ENCODE peak calls at places on chromosomes 11 and 22, in eight cellular contexts. J, M, O, N, T, Z, L and E are unnamed samples.

GRCh38 chr22:39142088-39142667 is 10.3 kb downstream of the CBX7 start:
- DNase-seq in L (no peak), O (no peak), N (no peak), T (no peak), M (no peak), Z (no peak), J (no peak), E (no peak)

GRCh38 chr11:59183768-59184167 is 11.8 kb downstream of the DTX4 start:
- DNase-seq in L (no peak), J (peak), O (no peak), T (no peak), N (no peak), M (no peak), Z (no peak), E (peak)

GRCh38 chr22:28112548-28113043 is 193.5 kb upstream of the PITPNB start:
- DNase-seq in T (peak), J (peak), O (peak), N (no peak), M (no peak), L (peak), Z (peak), E (peak)

GRCh38 chr11:73530109-73530508 is 67.8 kb downstream of the FAM168A start:
- DNase-seq in T (no peak), N (no peak), Z (no peak), J (no peak), L (no peak), O (no peak), M (no peak), E (peak)

GRCh38 chr11:101666916-101667315 is 83.1 kb upstream of the TRPC6 start:
- DNase-seq in M (no peak), O (no peak), Z (no peak), L (no peak), J (no peak), T (no peak), N (no peak), E (no peak)

GRCh38 chr11:44047931-44048431 is at the start of gene ACCSL:
- DNase-seq in J (no peak), N (no peak), T (no peak), Z (no peak), O (no peak), L (no peak), M (peak), E (no peak)

GRCh38 chr11:132886335-132886734 is 646.0 kb downstream of the OPCML start:
- DNase-seq in N (no peak), M (no peak), T (no peak), J (no peak), Z (no peak), L (no peak), O (no peak), E (peak)

GRCh38 chr11:87176044-87176443 is 138.3 kb downstream of the TMEM135 start:
- DNase-seq in T (no peak), Z (no peak), N (no peak), M (no peak), O (no peak), J (no peak), L (no peak), E (no peak)

GRCh38 chr11:94926271-94926625 is 47.1 kb downstream of the CWC15 start:
- DNase-seq in Z (no peak), L (no peak), N (no peak), M (no peak), O (no peak), T (no peak), J (no peak), E (no peak)

GRCh38 chr11:47111318-47111804 is 65.3 kb downstream of the ARFGAP2 start:
- DNase-seq in O (no peak), N (no peak), J (no peak), Z (no peak), L (no peak), T (no peak), M (no peak), E (no peak)

GRCh38 chr22:25942126-25942988 is 200.4 kb downstream of the MYO18B start:
- DNase-seq in L (no peak), N (no peak), O (no peak), J (no peak), T (peak), Z (no peak), M (no peak), E (no peak)

GRCh38 chr22:25942989-25943411 is 201.0 kb downstream of the MYO18B start:
- DNase-seq in N (no peak), T (peak), O (peak), J (no peak), M (no peak), L (no peak), Z (no peak), E (no peak)

GRCh38 chr22:25941365-25941960 is 199.5 kb downstream of the MYO18B start:
- DNase-seq in J (no peak), O (no peak), M (no peak), N (no peak), Z (no peak), L (no peak), T (no peak), E (no peak)

GRCh38 chr22:25939384-25939783 is 197.4 kb downstream of the MYO18B start:
- DNase-seq in O (no peak), T (no peak), L (no peak), M (no peak), N (no peak), J (no peak), Z (no peak), E (no peak)

GRCh38 chr22:25940479-25940878 is 198.5 kb downstream of the MYO18B start:
- DNase-seq in L (no peak), M (no peak), J (no peak), Z (no peak), O (no peak), N (no peak), T (no peak), E (no peak)
- TF ChIP-seq CTCF in L (no peak), M (no peak), J (no peak), Z (no peak), O (no peak), N (no peak), T (no peak), E (no peak)

DNA sequence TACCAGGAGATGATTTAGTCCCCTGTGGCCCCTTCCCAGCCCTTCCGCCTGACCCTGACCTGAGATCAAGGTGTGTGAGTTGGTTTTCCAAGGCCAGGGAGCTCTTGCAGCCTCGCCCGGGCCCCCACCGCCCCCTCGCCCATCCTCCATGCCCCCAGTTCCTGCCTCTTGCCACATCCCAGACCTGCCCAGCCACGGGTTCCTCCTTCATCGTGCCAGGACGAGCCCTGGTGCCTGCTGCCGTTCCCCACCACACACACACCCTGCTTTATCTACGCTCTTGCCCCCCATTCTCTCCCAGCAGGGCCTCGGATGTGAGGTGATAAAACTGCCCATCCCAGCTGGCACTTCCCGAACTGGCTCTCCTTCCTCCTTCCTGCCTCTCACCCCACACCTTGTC is 1.4 kb upstream of the LIF start:
- DNase-seq in L (no peak), O (no peak), N (no peak), T (no peak), J (no peak), Z (no peak), M (no peak), E (no peak)
- H3K4me3 ChIP-seq in L (peak), O (no peak), N (no peak), T (no peak), J (no peak), Z (no peak), M (no peak), E (no peak)

GRCh38 chr11:13354335-13354734 is 76.7 kb downstream of the BMAL1 start:
- DNase-seq in Z (no peak), M (no peak), N (no peak), L (no peak), T (no peak), J (peak), O (no peak), E (peak)
- TF ChIP-seq CTCF in Z (peak), M (no peak), N (no peak), L (peak), T (no peak), J (peak), O (no peak), E (peak)

DNA sequence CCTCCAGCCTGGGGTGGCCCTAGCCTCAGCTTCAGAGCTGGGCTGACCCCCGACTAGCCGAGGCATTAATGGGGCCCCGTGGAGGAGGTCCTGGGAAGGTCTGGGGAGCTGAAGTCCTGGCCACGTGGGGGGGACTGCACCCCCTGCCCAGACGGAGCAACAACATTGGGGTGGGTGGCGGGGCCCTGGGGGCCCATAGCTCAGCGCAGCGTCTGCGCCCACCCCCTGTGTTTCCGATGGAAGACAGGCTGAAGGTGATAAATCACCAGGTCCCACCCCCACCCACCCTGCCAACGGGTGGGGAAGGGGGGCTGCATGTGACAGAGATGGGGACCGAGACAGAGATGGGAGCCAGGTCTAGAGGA is 8.0 kb downstream of the GP1BB start:
- DNase-seq in J (no peak), T (no peak), N (no peak), Z (no peak), M (no peak), L (no peak), O (no peak), E (no peak)
- H3K4me3 ChIP-seq in J (no peak), T (no peak), N (no peak), Z (no peak), M (no peak), L (peak), O (no peak), E (no peak)